ENCODE peak calls at places on chromosomes 4 and X, in six cellular contexts. One of them, this sample, is unnamed.

GRCh38 chr4:89949782-89950387 is 55.2 kb downstream of the MMRN1 start:
- DNase-seq in GM12865: no peak
- DNase-seq in stimulated activated CD4-positive, alpha-beta T cell treated with anti-CD3 and anti-CD28 coated beads, Interleukin-12 subunit alpha, Interleukin-12 subunit beta, amount 100 ng/mL, for 4 hours: no peak
- DNase-seq in activated CD8-positive, alpha-beta T cell treated with anti-CD3 and anti-CD28 coated beads, Interleukin-2, amount 10 ng/mL, durations not matched to agents 7 days and 5 days: no peak
- DNase-seq in psoas muscle: no peak
- DNase-seq in foreskin fibroblast: no peak
- DNase-seq in this sample: no peak

GRCh38 chr4:19739101-19739651 is 512.5 kb upstream of the SLIT2 start:
- DNase-seq in GM12865: no peak
- DNase-seq in stimulated activated CD4-positive, alpha-beta T cell treated with anti-CD3 and anti-CD28 coated beads, Interleukin-12 subunit alpha, Interleukin-12 subunit beta, amount 100 ng/mL, for 4 hours: no peak
- DNase-seq in activated CD8-positive, alpha-beta T cell treated with anti-CD3 and anti-CD28 coated beads, Interleukin-2, amount 10 ng/mL, durations not matched to agents 7 days and 5 days: no peak
- DNase-seq in psoas muscle: no peak
- DNase-seq in foreskin fibroblast: peak
- DNase-seq in this sample: no peak

GRCh38 chrX:23276475-23276874 is 58.2 kb upstream of the PTCHD1 start:
- DNase-seq in GM12865: no peak
- DNase-seq in stimulated activated CD4-positive, alpha-beta T cell treated with anti-CD3 and anti-CD28 coated beads, Interleukin-12 subunit alpha, Interleukin-12 subunit beta, amount 100 ng/mL, for 4 hours: no peak
- DNase-seq in activated CD8-positive, alpha-beta T cell treated with anti-CD3 and anti-CD28 coated beads, Interleukin-2, amount 10 ng/mL, durations not matched to agents 7 days and 5 days: no peak
- DNase-seq in psoas muscle: no peak
- DNase-seq in foreskin fibroblast: no peak
- DNase-seq in this sample: no peak

GRCh38 chr4:4752576-4753401 is 106.7 kb upstream of the MSX1 start:
- DNase-seq in GM12865: no peak
- DNase-seq in stimulated activated CD4-positive, alpha-beta T cell treated with anti-CD3 and anti-CD28 coated beads, Interleukin-12 subunit alpha, Interleukin-12 subunit beta, amount 100 ng/mL, for 4 hours: no peak
- DNase-seq in activated CD8-positive, alpha-beta T cell treated with anti-CD3 and anti-CD28 coated beads, Interleukin-2, amount 10 ng/mL, durations not matched to agents 7 days and 5 days: no peak
- DNase-seq in psoas muscle: no peak
- DNase-seq in foreskin fibroblast: peak
- DNase-seq in this sample: no peak

GRCh38 chr4:107994894-107995293 is 5.2 kb downstream of the HADH start:
- DNase-seq in GM12865: no peak
- DNase-seq in stimulated activated CD4-positive, alpha-beta T cell treated with anti-CD3 and anti-CD28 coated beads, Interleukin-12 subunit alpha, Interleukin-12 subunit beta, amount 100 ng/mL, for 4 hours: no peak
- DNase-seq in activated CD8-positive, alpha-beta T cell treated with anti-CD3 and anti-CD28 coated beads, Interleukin-2, amount 10 ng/mL, durations not matched to agents 7 days and 5 days: no peak
- DNase-seq in psoas muscle: no peak
- DNase-seq in foreskin fibroblast: no peak
- DNase-seq in this sample: no peak

GRCh38 chr4:146428298-146428697 is 93.4 kb downstream of the SLC10A7 start:
- DNase-seq in GM12865: no peak
- DNase-seq in stimulated activated CD4-positive, alpha-beta T cell treated with anti-CD3 and anti-CD28 coated beads, Interleukin-12 subunit alpha, Interleukin-12 subunit beta, amount 100 ng/mL, for 4 hours: no peak
- DNase-seq in activated CD8-positive, alpha-beta T cell treated with anti-CD3 and anti-CD28 coated beads, Interleukin-2, amount 10 ng/mL, durations not matched to agents 7 days and 5 days: no peak
- DNase-seq in psoas muscle: no peak
- DNase-seq in foreskin fibroblast: no peak
- DNase-seq in this sample: no peak

GRCh38 chr4:78542373-78542772 is 9.2 kb upstream of the ANXA3 start:
- DNase-seq in GM12865: no peak
- DNase-seq in stimulated activated CD4-positive, alpha-beta T cell treated with anti-CD3 and anti-CD28 coated beads, Interleukin-12 subunit alpha, Interleukin-12 subunit beta, amount 100 ng/mL, for 4 hours: no peak
- DNase-seq in activated CD8-positive, alpha-beta T cell treated with anti-CD3 and anti-CD28 coated beads, Interleukin-2, amount 10 ng/mL, durations not matched to agents 7 days and 5 days: no peak
- DNase-seq in psoas muscle: no peak
- DNase-seq in foreskin fibroblast: peak
- DNase-seq in this sample: no peak

GRCh38 chr4:157840630-157841029 is 332.2 kb downstream of the GASK1B start:
- DNase-seq in GM12865: no peak
- DNase-seq in stimulated activated CD4-positive, alpha-beta T cell treated with anti-CD3 and anti-CD28 coated beads, Interleukin-12 subunit alpha, Interleukin-12 subunit beta, amount 100 ng/mL, for 4 hours: no peak
- DNase-seq in activated CD8-positive, alpha-beta T cell treated with anti-CD3 and anti-CD28 coated beads, Interleukin-2, amount 10 ng/mL, durations not matched to agents 7 days and 5 days: no peak
- DNase-seq in psoas muscle: no peak
- DNase-seq in foreskin fibroblast: no peak
- DNase-seq in this sample: no peak

GRCh38 chr4:7041851-7042696 is 1.1 kb upstream of the TADA2B start:
- DNase-seq in GM12865: no peak
- DNase-seq in stimulated activated CD4-positive, alpha-beta T cell treated with anti-CD3 and anti-CD28 coated beads, Interleukin-12 subunit alpha, Interleukin-12 subunit beta, amount 100 ng/mL, for 4 hours: peak
- DNase-seq in activated CD8-positive, alpha-beta T cell treated with anti-CD3 and anti-CD28 coated beads, Interleukin-2, amount 10 ng/mL, durations not matched to agents 7 days and 5 days: peak
- DNase-seq in psoas muscle: peak
- DNase-seq in foreskin fibroblast: no peak
- DNase-seq in this sample: no peak

GRCh38 chr4:77734928-77735327 is 84.2 kb downstream of the CNOT6L start:
- DNase-seq in GM12865: peak
- DNase-seq in stimulated activated CD4-positive, alpha-beta T cell treated with anti-CD3 and anti-CD28 coated beads, Interleukin-12 subunit alpha, Interleukin-12 subunit beta, amount 100 ng/mL, for 4 hours: no peak
- DNase-seq in activated CD8-positive, alpha-beta T cell treated with anti-CD3 and anti-CD28 coated beads, Interleukin-2, amount 10 ng/mL, durations not matched to agents 7 days and 5 days: peak
- DNase-seq in psoas muscle: no peak
- DNase-seq in foreskin fibroblast: peak
- DNase-seq in this sample: no peak

GRCh38 chr4:183492791-183493221 is 12.1 kb upstream of the ING2 start:
- DNase-seq in GM12865: no peak
- DNase-seq in stimulated activated CD4-positive, alpha-beta T cell treated with anti-CD3 and anti-CD28 coated beads, Interleukin-12 subunit alpha, Interleukin-12 subunit beta, amount 100 ng/mL, for 4 hours: no peak
- DNase-seq in activated CD8-positive, alpha-beta T cell treated with anti-CD3 and anti-CD28 coated beads, Interleukin-2, amount 10 ng/mL, durations not matched to agents 7 days and 5 days: no peak
- DNase-seq in psoas muscle: no peak
- DNase-seq in foreskin fibroblast: peak
- DNase-seq in this sample: no peak

GRCh38 chrX:10050481-10050880 is 83.3 kb downstream of the CLDN34 start:
- DNase-seq in GM12865: no peak
- DNase-seq in stimulated activated CD4-positive, alpha-beta T cell treated with anti-CD3 and anti-CD28 coated beads, Interleukin-12 subunit alpha, Interleukin-12 subunit beta, amount 100 ng/mL, for 4 hours: no peak
- DNase-seq in activated CD8-positive, alpha-beta T cell treated with anti-CD3 and anti-CD28 coated beads, Interleukin-2, amount 10 ng/mL, durations not matched to agents 7 days and 5 days: no peak
- DNase-seq in psoas muscle: peak
- DNase-seq in foreskin fibroblast: no peak
- DNase-seq in this sample: peak

GRCh38 chr4:144578681-144579080 is 67.3 kb upstream of the HHIP start:
- DNase-seq in GM12865: no peak
- DNase-seq in stimulated activated CD4-positive, alpha-beta T cell treated with anti-CD3 and anti-CD28 coated beads, Interleukin-12 subunit alpha, Interleukin-12 subunit beta, amount 100 ng/mL, for 4 hours: no peak
- DNase-seq in activated CD8-positive, alpha-beta T cell treated with anti-CD3 and anti-CD28 coated beads, Interleukin-2, amount 10 ng/mL, durations not matched to agents 7 days and 5 days: no peak
- DNase-seq in psoas muscle: no peak
- DNase-seq in foreskin fibroblast: peak
- DNase-seq in this sample: no peak

This sample was measured in amygdala.